ENCODE peak calls at places on chromosomes 12 and 14, in four cellular contexts. K, R, U and M are unnamed samples.

GRCh38 chr12:13591488-13591887 is 389.9 kb downstream of the GRIN2B start:
- DNase-seq in R (no peak), U (no peak), K (no peak), M (no peak)

GRCh38 chr12:24222968-24223367 is 273.5 kb upstream of the SOX5 start:
- DNase-seq in R (no peak), U (no peak), K (no peak), M (no peak)

GRCh38 chr12:115661103-115661502 is 616.4 kb downstream of the MED13L start:
- DNase-seq in K (no peak), R (no peak), U (no peak), M (no peak)

GRCh38 chr14:87430810-87431209 is 562.2 kb downstream of the GALC start:
- DNase-seq in U (no peak), K (no peak), R (no peak), M (no peak)

GRCh38 chr12:27984275-27984674 is 11.7 kb upstream of the PTHLH start:
- DNase-seq in K (no peak), U (no peak), R (no peak), M (no peak)

GRCh38 chr14:91245029-91245428 is 525 bp upstream of the GPR68 start:
- DNase-seq in R (no peak), U (no peak), K (no peak), M (no peak)

GRCh38 chr12:11827096-11827841 is 177.8 kb downstream of the ETV6 start:
- DNase-seq in K (no peak), R (no peak), U (no peak), M (no peak)

GRCh38 chr12:26817183-26817591 is 15.8 kb downstream of the ITPR2 start:
- DNase-seq in K (no peak), U (no peak), R (no peak), M (no peak)

GRCh38 chr12:105590571-105590970 is 260.1 kb downstream of the C12orf75 start:
- DNase-seq in U (no peak), R (no peak), K (no peak), M (no peak)

GRCh38 chr14:61923348-61923747 is 161.1 kb downstream of the SNAPC1 start:
- DNase-seq in U (no peak), R (no peak), K (no peak), M (no peak)

GRCh38 chr12:25864287-25864686 is 94.2 kb upstream of the RASSF8 start:
- DNase-seq in R (no peak), U (no peak), K (no peak), M (no peak)

GRCh38 chr12:62263956-62264355 is 3.8 kb downstream of the USP15 start:
- DNase-seq in K (no peak), U (no peak), R (no peak), M (no peak)

GRCh38 chr12:57899010-57899662 is 42.2 kb upstream of the ATP23 start:
- DNase-seq in K (no peak), U (peak), R (no peak), M (no peak)

GRCh38 chr14:89182326-89182725 is 234.7 kb downstream of the FOXN3 start:
- DNase-seq in K (no peak), U (no peak), R (no peak), M (no peak)

GRCh38 chr12:69475237-69475984 is 5.2 kb downstream of the FRS2 start:
- DNase-seq in R (no peak), U (no peak), K (no peak), M (no peak)

GRCh38 chr14:99237288-99237687 is 34.7 kb downstream of the BCL11B start:
- DNase-seq in U (no peak), K (no peak), R (no peak), M (no peak)

GRCh38 chr12:98185606-98186005 is 329.8 kb upstream of the TMPO start:
- DNase-seq in R (no peak), U (no peak), K (no peak), M (no peak)

GRCh38 chr14:72423957-72424356 is 469.9 kb downstream of the DPF3 start:
- DNase-seq in U (no peak), K (no peak), R (no peak), M (no peak)

GRCh38 chr14:91255026-91255695 is 10.7 kb upstream of the GPR68 start:
- DNase-seq in R (no peak), K (no peak), U (no peak), M (no peak)

GRCh38 chr14:54440454-54440853 is 720 bp downstream of the CNIH1 start:
- DNase-seq in U (no peak), K (no peak), R (no peak), M (no peak)

GRCh38 chr12:105427883-105428282 is 97.4 kb downstream of the C12orf75 start:
- DNase-seq in U (no peak), K (no peak), R (no peak), M (no peak)